ENCODE peak calls at places on chromosome 11, in ten cellular contexts. D is CD8-positive, alpha-beta memory T cell; P is effector memory CD8-positive, alpha-beta T cell; J is NCI-H1694 treated with DMSO at 0.1 percent for 48 hours; C is left cardiac atrium; V is endothelial cell of umbilical vein; Y is stimulated activated CD4-positive, alpha-beta T cell treated with anti-CD3 and anti-CD28 coated beads, TNF-alpha, amount 100 ng/mL, for 24 hours; F is H54; T is stromal cell of bone marrow; N is foreskin keratinocyte. I is an unnamed sample.

GRCh38 chr11:19628018-19628417 is 84.6 kb upstream of the NAV2 start:
- DNase-seq in D (no peak), Y (no peak), F (peak; percentile 55), V (peak; percentile 52), N (no peak), T (peak; percentile 53), C (peak; percentile 87), J (no peak), P (no peak), I (no peak)

GRCh38 chr11:68043349-68044144 is 4.7 kb downstream of the TCIRG1 start:
- DNase-seq in T (no peak), N (peak; percentile 13), F (peak; percentile 100), P (no peak), Y (no peak), D (peak; percentile 39), C (no peak), J (peak; percentile 17), V (no peak), I (no peak)

GRCh38 chr11:46554205-46555162 is 39.3 kb downstream of the AMBRA1 start:
- DNase-seq in Y (no peak), V (peak; percentile 84), C (no peak), D (no peak), T (peak; percentile 78), N (peak; percentile 78), F (no peak), P (no peak), J (no peak), I (no peak)

GRCh38 chr11:81211050-81211449 is 1522.6 kb downstream of the FAM181B start:
- DNase-seq in C (no peak), F (no peak), T (no peak), Y (no peak), D (no peak), V (no peak), N (peak; percentile 1), P (no peak), J (no peak), I (no peak)

GRCh38 chr11:64655901-64656601 is 65.0 kb downstream of the SLC22A12 start:
- DNase-seq in P (no peak), F (no peak), V (no peak), N (no peak), C (no peak), D (no peak), Y (no peak), J (no peak), T (no peak), I (no peak)

GRCh38 chr11:131275580-131275979 is 94.8 kb upstream of the NTM start:
- DNase-seq in J (no peak), T (no peak), P (no peak), V (no peak), F (no peak), N (no peak), Y (no peak), C (no peak), D (no peak), I (no peak)

GRCh38 chr11:57336111-57336666 is 497 bp upstream of the SSRP1 start:
- DNase-seq in V (no peak), P (peak; percentile 18), C (no peak), N (no peak), J (no peak), D (peak; percentile 53), Y (no peak), T (no peak), F (no peak), I (no peak)

GRCh38 chr11:110409174-110409573 is 20.6 kb upstream of the FDX1 start:
- DNase-seq in Y (no peak), F (no peak), D (no peak), N (no peak), J (no peak), V (no peak), C (no peak), T (peak; percentile 25), P (no peak), I (no peak)

GRCh38 chr11:72227316-72228228 is 3.0 kb downstream of the INPPL1 start:
- DNase-seq in D (no peak), N (peak; percentile 43), J (peak; percentile 61), Y (no peak), T (no peak), C (no peak), P (no peak), F (no peak), V (no peak), I (peak; percentile 17)

GRCh38 chr11:7154881-7155344 is 66.1 kb downstream of the RBMXL2 start:
- DNase-seq in T (peak; percentile 3), D (no peak), J (no peak), F (no peak), C (no peak), P (no peak), Y (no peak), V (no peak), N (peak; percentile 29), I (peak; percentile 32)

GRCh38 chr11:119196833-119197483 is 9.2 kb upstream of the CBL start:
- DNase-seq in D (peak; percentile 75), P (peak; percentile 68), J (peak; percentile 53), V (peak; percentile 81), T (peak; percentile 57), C (no peak), F (peak; percentile 47), N (peak; percentile 74), Y (peak; percentile 30), I (peak; percentile 71)

GRCh38 chr11:96755209-96755608 is 365.4 kb downstream of the JRKL start:
- DNase-seq in Y (no peak), V (no peak), T (no peak), N (no peak), J (no peak), D (no peak), P (no peak), C (no peak), F (no peak), I (no peak)

GRCh38 chr11:30960387-30960992 is 374.3 kb upstream of the MPPED2 start:
- DNase-seq in F (no peak), V (peak; percentile 4), P (no peak), N (peak; percentile 26), T (peak; percentile 26), D (no peak), C (no peak), Y (no peak), J (peak; percentile 67), I (peak; percentile 80)

GRCh38 chr11:64296236-64296635 is 3.9 kb upstream of the CATSPERZ start:
- DNase-seq in Y (no peak), F (no peak), N (no peak), P (no peak), J (no peak), C (no peak), V (no peak), D (no peak), T (no peak), I (no peak)

GRCh38 chr11:45988922-45989321 is 66.5 kb downstream of the LARGE2 start:
- DNase-seq in C (no peak), N (no peak), J (no peak), D (no peak), P (no peak), Y (no peak), T (no peak), F (no peak), V (no peak), I (no peak)

GRCh38 chr11:19676508-19677379 is 35.9 kb upstream of the NAV2 start:
- DNase-seq in N (no peak), F (no peak), C (peak; percentile 43), P (no peak), V (peak; percentile 93), J (peak; percentile 41), T (no peak), D (no peak), Y (no peak), I (peak; percentile 93)

GRCh38 chr11:112336356-112336886 is 75.8 kb upstream of the PLET1 start:
- DNase-seq in V (no peak), F (no peak), D (no peak), J (no peak), P (no peak), N (no peak), T (no peak), Y (no peak), C (no peak), I (no peak)

GRCh38 chr11:115928811-115929210 is 424.6 kb upstream of the CADM1 start:
- DNase-seq in P (no peak), V (no peak), C (no peak), D (no peak), J (no peak), Y (no peak), F (no peak), T (no peak), N (no peak), I (no peak)

I was measured in NCI-H446.